ENCODE peak calls at places on chromosomes 5 and 9, in seven cellular contexts. One of them, this sample, is unnamed.

GRCh38 chr5:36692791-36693763 is 86.7 kb downstream of the SLC1A3 start:
- DNase-seq in effector memory CD4-positive, alpha-beta T cell: no peak
- DNase-seq in aorta: peak; percentile 91
- DNase-seq in left lung: peak; percentile 94
- DNase-seq in Karpas-422: peak; percentile 83
- DNase-seq in A549: peak; percentile 59
- DNase-seq in uterus: peak; percentile 51
- DNase-seq in this sample: no peak

GRCh38 chr9:111805262-111805661 is 10.5 kb upstream of the SHOC1 start:
- DNase-seq in effector memory CD4-positive, alpha-beta T cell: no peak
- DNase-seq in aorta: no peak
- DNase-seq in left lung: no peak
- DNase-seq in Karpas-422: no peak
- DNase-seq in A549: no peak
- DNase-seq in uterus: no peak
- DNase-seq in this sample: no peak

GRCh38 chr5:56490971-56491468 is 257.9 kb upstream of the ANKRD55 start:
- DNase-seq in effector memory CD4-positive, alpha-beta T cell: no peak
- DNase-seq in aorta: no peak
- DNase-seq in left lung: no peak
- DNase-seq in Karpas-422: no peak
- DNase-seq in A549: no peak
- DNase-seq in uterus: no peak
- DNase-seq in this sample: no peak

GRCh38 chr9:111094433-111095421 is 56.5 kb upstream of the LPAR1 start:
- DNase-seq in effector memory CD4-positive, alpha-beta T cell: no peak
- DNase-seq in aorta: no peak
- DNase-seq in left lung: no peak
- DNase-seq in Karpas-422: no peak
- DNase-seq in A549: peak; percentile 8
- DNase-seq in uterus: peak; percentile 38
- DNase-seq in this sample: no peak

GRCh38 chr9:79800578-79800977 is 228.8 kb downstream of the TLE4 start:
- DNase-seq in effector memory CD4-positive, alpha-beta T cell: no peak
- DNase-seq in aorta: no peak
- DNase-seq in left lung: no peak
- DNase-seq in Karpas-422: no peak
- DNase-seq in A549: no peak
- DNase-seq in uterus: no peak
- DNase-seq in this sample: no peak

GRCh38 chr5:167639761-167640160 is 651.7 kb upstream of the WWC1 start:
- DNase-seq in effector memory CD4-positive, alpha-beta T cell: no peak
- DNase-seq in aorta: no peak
- DNase-seq in left lung: no peak
- DNase-seq in Karpas-422: no peak
- DNase-seq in A549: no peak
- DNase-seq in uterus: no peak
- DNase-seq in this sample: no peak

GRCh38 chr9:122218070-122218884 is 10.5 kb downstream of the LHX6 start:
- DNase-seq in effector memory CD4-positive, alpha-beta T cell: no peak
- DNase-seq in aorta: no peak
- DNase-seq in left lung: no peak
- DNase-seq in Karpas-422: no peak
- DNase-seq in A549: no peak
- DNase-seq in uterus: no peak
- DNase-seq in this sample: no peak

GRCh38 chr5:176535101-176535654 is 2.0 kb downstream of the RNF44 start:
- DNase-seq in effector memory CD4-positive, alpha-beta T cell: peak; percentile 23
- DNase-seq in aorta: peak; percentile 45
- DNase-seq in left lung: no peak
- DNase-seq in Karpas-422: peak; percentile 80
- DNase-seq in A549: no peak
- DNase-seq in uterus: no peak
- DNase-seq in this sample: peak; percentile 58

GRCh38 chr5:96743065-96743768 is 64.5 kb downstream of the ERAP1 start:
- DNase-seq in effector memory CD4-positive, alpha-beta T cell: no peak
- DNase-seq in aorta: no peak
- DNase-seq in left lung: no peak
- DNase-seq in Karpas-422: no peak
- DNase-seq in A549: no peak
- DNase-seq in uterus: no peak
- DNase-seq in this sample: no peak

GRCh38 chr9:134629586-134630392 is 11.8 kb upstream of the COL5A1 start:
- DNase-seq in effector memory CD4-positive, alpha-beta T cell: no peak
- DNase-seq in aorta: peak; percentile 62
- DNase-seq in left lung: peak; percentile 63
- DNase-seq in Karpas-422: no peak
- DNase-seq in A549: no peak
- DNase-seq in uterus: peak; percentile 15
- DNase-seq in this sample: no peak

DNA sequence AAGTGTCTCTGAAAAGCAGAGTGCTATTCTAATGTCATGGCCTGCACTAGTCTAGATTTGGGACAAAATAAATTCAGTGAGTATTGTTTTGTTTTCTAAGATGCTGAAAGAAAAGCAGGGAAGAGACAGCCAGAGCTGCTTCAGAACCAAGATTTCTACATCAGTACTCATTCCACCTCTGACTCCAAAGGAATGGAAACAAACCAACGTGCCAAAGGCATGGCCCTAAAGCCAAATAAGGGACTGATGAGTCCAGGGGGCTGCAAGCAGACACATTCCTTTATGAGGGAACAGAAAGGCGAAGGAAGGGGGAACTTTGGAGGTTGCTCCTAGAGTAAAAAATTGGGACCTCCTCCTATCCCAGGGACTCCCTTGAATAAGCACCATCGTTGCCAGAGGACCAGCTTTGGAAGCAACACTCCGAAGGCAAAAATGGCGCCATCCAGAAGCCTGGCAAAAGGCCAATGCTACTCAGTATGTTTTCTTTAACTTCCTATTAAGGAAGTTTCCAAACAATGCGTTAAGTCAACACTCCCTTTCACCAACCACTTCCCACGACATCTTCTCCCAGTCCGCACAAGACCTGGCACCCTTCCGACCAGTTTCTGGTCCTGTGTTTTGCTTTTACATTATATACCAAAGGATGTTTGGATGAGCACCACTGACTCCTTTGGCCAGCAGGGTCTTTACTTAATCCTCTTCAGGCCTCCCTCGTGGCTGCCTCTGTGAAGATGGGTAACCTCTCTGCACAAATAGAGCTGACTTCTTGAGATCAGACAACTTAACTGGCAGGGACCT is 31.6 kb downstream of the ADAM19 start:
- DNase-seq in effector memory CD4-positive, alpha-beta T cell: no peak
- DNase-seq in aorta: no peak
- DNase-seq in left lung: no peak
- DNase-seq in Karpas-422: no peak
- DNase-seq in A549: no peak
- DNase-seq in uterus: peak; percentile 54
- DNase-seq in this sample: no peak
- H3K4me1 ChIP-seq in effector memory CD4-positive, alpha-beta T cell: peaks cover 95% of the 10 kb centered on the region
- H3K4me1 ChIP-seq in aorta: peaks cover 1% of the 10 kb centered on the region
- H3K4me1 ChIP-seq in left lung: peaks cover 32% of the 10 kb centered on the region
- H3K4me1 ChIP-seq in Karpas-422: peaks cover 14% of the 10 kb centered on the region
- H3K4me1 ChIP-seq in A549: peaks cover 17% of the 10 kb centered on the region
- H3K4me1 ChIP-seq in uterus: peaks cover 11% of the 10 kb centered on the region
- H3K4me1 ChIP-seq in this sample: peaks cover 82% of the 10 kb centered on the region

DNA sequence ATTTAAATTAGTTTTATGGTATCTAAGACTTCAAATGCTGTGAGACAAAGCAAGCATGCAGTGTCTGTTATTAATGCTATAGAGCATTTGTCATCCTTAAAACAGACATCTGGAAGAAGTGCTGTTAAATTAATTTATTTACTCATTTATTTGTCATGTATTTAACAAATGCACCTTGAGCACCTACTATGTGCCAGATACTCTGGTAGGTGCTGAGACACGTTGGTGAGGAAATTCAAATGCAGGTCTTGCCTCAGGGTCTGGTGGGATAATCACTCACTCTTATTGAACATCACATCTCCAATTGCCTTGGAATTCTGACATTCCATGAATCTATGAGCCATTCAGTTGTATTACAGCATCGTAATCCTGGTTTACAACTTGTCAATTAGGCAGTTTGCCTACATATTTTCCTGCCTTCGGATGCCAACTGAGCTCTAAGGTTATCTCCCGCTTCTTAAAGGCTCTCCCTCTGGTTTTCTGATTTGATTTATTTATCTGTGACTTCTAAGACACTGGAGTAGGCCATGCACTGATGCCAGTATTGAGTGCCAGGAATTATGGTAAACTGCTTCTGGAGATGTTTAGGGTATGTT is 56.0 kb upstream of the RPS23 start:
- DNase-seq in effector memory CD4-positive, alpha-beta T cell: no peak
- DNase-seq in aorta: no peak
- DNase-seq in left lung: no peak
- DNase-seq in Karpas-422: no peak
- DNase-seq in A549: no peak
- DNase-seq in uterus: no peak
- DNase-seq in this sample: no peak
- H3K27ac ChIP-seq in effector memory CD4-positive, alpha-beta T cell: no peak overlapping the region
- H3K27ac ChIP-seq in aorta: peak overlapping the region; percentile 100
- H3K27ac ChIP-seq in left lung: peak overlapping the region; percentile 60
- H3K27ac ChIP-seq in Karpas-422: no peak overlapping the region
- H3K27ac ChIP-seq in A549: no peak overlapping the region
- H3K27ac ChIP-seq in uterus: peak overlapping the region; percentile 73
- H3K27ac ChIP-seq in this sample: no peak overlapping the region

DNA sequence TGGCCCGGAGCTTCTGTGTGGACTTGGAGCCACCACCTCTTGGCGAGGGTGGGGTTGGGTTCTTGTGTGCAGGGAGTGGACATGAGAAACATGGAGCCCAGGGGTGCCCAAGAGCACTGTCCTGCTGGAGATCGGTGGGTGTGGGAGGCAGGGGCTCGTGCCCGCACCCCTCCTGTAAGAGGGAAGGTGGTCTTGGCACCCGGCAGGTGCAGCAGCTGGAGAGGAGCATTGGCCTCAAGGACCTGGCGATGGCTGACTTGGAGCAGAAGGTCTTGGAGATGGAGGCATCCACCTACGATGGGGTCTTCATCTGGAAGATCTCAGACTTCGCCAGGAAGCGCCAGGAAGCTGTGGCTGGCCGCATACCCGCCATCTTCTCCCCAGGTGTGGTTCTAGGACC is 23.7 kb downstream of the FBXW5 start:
- DNase-seq in effector memory CD4-positive, alpha-beta T cell: no peak
- DNase-seq in aorta: no peak
- DNase-seq in left lung: no peak
- DNase-seq in Karpas-422: no peak
- DNase-seq in A549: no peak
- DNase-seq in uterus: no peak
- DNase-seq in this sample: no peak
- H3K4me1 ChIP-seq in effector memory CD4-positive, alpha-beta T cell: no peaks in the 10 kb centered on the region
- H3K4me1 ChIP-seq in aorta: no peaks in the 10 kb centered on the region
- H3K4me1 ChIP-seq in left lung: no peaks in the 10 kb centered on the region
- H3K4me1 ChIP-seq in Karpas-422: no peaks in the 10 kb centered on the region
- H3K4me1 ChIP-seq in A549: peaks cover 10% of the 10 kb centered on the region
- H3K4me1 ChIP-seq in uterus: no peaks in the 10 kb centered on the region
- H3K4me1 ChIP-seq in this sample: no peaks in the 10 kb centered on the region

GRCh38 chr9:126222835-126223431 is 103.7 kb upstream of the MVB12B start:
- DNase-seq in effector memory CD4-positive, alpha-beta T cell: no peak
- DNase-seq in aorta: no peak
- DNase-seq in left lung: no peak
- DNase-seq in Karpas-422: no peak
- DNase-seq in A549: no peak
- DNase-seq in uterus: no peak
- DNase-seq in this sample: no peak
- H3K27ac ChIP-seq in effector memory CD4-positive, alpha-beta T cell: no peak overlapping the region
- H3K27ac ChIP-seq in aorta: no peak overlapping the region
- H3K27ac ChIP-seq in left lung: no peak overlapping the region
- H3K27ac ChIP-seq in Karpas-422: no peak overlapping the region
- H3K27ac ChIP-seq in A549: no peak overlapping the region
- H3K27ac ChIP-seq in uterus: no peak overlapping the region
- H3K27ac ChIP-seq in this sample: no peak overlapping the region

DNA sequence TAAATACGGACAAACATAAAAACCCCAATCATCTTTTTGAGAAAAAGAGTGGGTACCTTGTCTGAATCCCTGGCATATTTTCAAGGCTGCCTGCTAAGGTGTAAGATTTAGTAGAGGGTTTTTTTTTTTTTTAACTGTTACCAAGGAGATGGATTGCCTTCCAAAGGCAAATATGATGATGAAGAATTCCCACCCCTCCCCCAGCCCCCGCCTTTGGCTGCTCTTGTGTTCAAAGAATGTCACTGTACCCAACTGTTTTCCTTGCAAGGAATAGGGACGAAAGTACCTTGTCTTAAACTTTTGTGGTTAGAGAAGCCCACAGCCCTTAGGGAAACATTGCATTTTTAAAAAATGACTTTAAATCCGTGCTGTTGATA is 31.3 kb downstream of the ARHGAP26 start:
- DNase-seq in effector memory CD4-positive, alpha-beta T cell: no peak
- DNase-seq in aorta: no peak
- DNase-seq in left lung: no peak
- DNase-seq in Karpas-422: no peak
- DNase-seq in A549: no peak
- DNase-seq in uterus: no peak
- DNase-seq in this sample: no peak
- H3K4me1 ChIP-seq in effector memory CD4-positive, alpha-beta T cell: peaks cover 9% of the 10 kb centered on the region
- H3K4me1 ChIP-seq in aorta: peaks cover 1% of the 10 kb centered on the region
- H3K4me1 ChIP-seq in left lung: no peaks in the 10 kb centered on the region
- H3K4me1 ChIP-seq in Karpas-422: no peaks in the 10 kb centered on the region
- H3K4me1 ChIP-seq in A549: peaks cover 52% of the 10 kb centered on the region
- H3K4me1 ChIP-seq in uterus: no peaks in the 10 kb centered on the region
- H3K4me1 ChIP-seq in this sample: peaks cover 54% of the 10 kb centered on the region

GRCh38 chr5:150531686-150532085 is 23.8 kb downstream of the NDST1 start:
- DNase-seq in effector memory CD4-positive, alpha-beta T cell: no peak
- DNase-seq in aorta: no peak
- DNase-seq in left lung: no peak
- DNase-seq in Karpas-422: no peak
- DNase-seq in A549: no peak
- DNase-seq in uterus: no peak
- DNase-seq in this sample: no peak
- H3K27ac ChIP-seq in effector memory CD4-positive, alpha-beta T cell: no peak overlapping the region
- H3K27ac ChIP-seq in aorta: no peak overlapping the region
- H3K27ac ChIP-seq in left lung: no peak overlapping the region
- H3K27ac ChIP-seq in Karpas-422: no peak overlapping the region
- H3K27ac ChIP-seq in A549: no peak overlapping the region
- H3K27ac ChIP-seq in uterus: no peak overlapping the region
- H3K27ac ChIP-seq in this sample: no peak overlapping the region

GRCh38 chr5:154390096-154390495 is 55.7 kb upstream of the SAP30L start:
- DNase-seq in effector memory CD4-positive, alpha-beta T cell: no peak
- DNase-seq in aorta: no peak
- DNase-seq in left lung: no peak
- DNase-seq in Karpas-422: no peak
- DNase-seq in A549: no peak
- DNase-seq in uterus: no peak
- DNase-seq in this sample: no peak

GRCh38 chr5:154385236-154385512 is 60.6 kb upstream of the SAP30L start:
- DNase-seq in effector memory CD4-positive, alpha-beta T cell: no peak
- DNase-seq in aorta: no peak
- DNase-seq in left lung: no peak
- DNase-seq in Karpas-422: peak; percentile 81
- DNase-seq in A549: no peak
- DNase-seq in uterus: no peak
- DNase-seq in this sample: peak; percentile 64

GRCh38 chr5:154384480-154385235 is 61.1 kb upstream of the SAP30L start:
- DNase-seq in effector memory CD4-positive, alpha-beta T cell: no peak
- DNase-seq in aorta: no peak
- DNase-seq in left lung: no peak
- DNase-seq in Karpas-422: peak; percentile 85
- DNase-seq in A549: no peak
- DNase-seq in uterus: no peak
- DNase-seq in this sample: peak; percentile 41

GRCh38 chr5:154388842-154389241 is 57.0 kb upstream of the SAP30L start:
- DNase-seq in effector memory CD4-positive, alpha-beta T cell: no peak
- DNase-seq in aorta: no peak
- DNase-seq in left lung: no peak
- DNase-seq in Karpas-422: no peak
- DNase-seq in A549: no peak
- DNase-seq in uterus: no peak
- DNase-seq in this sample: no peak

GRCh38 chr5:154386952-154387629 is 58.7 kb upstream of the SAP30L start:
- DNase-seq in effector memory CD4-positive, alpha-beta T cell: no peak
- DNase-seq in aorta: no peak
- DNase-seq in left lung: no peak
- DNase-seq in Karpas-422: no peak
- DNase-seq in A549: no peak
- DNase-seq in uterus: no peak
- DNase-seq in this sample: no peak
- H3K4me1 ChIP-seq in effector memory CD4-positive, alpha-beta T cell: no peaks in the 10 kb centered on the region
- H3K4me1 ChIP-seq in aorta: no peaks in the 10 kb centered on the region
- H3K4me1 ChIP-seq in left lung: no peaks in the 10 kb centered on the region
- H3K4me1 ChIP-seq in Karpas-422: peaks cover 20% of the 10 kb centered on the region
- H3K4me1 ChIP-seq in A549: peaks cover 28% of the 10 kb centered on the region
- H3K4me1 ChIP-seq in uterus: no peaks in the 10 kb centered on the region
- H3K4me1 ChIP-seq in this sample: peaks cover 18% of the 10 kb centered on the region